ENCODE peak calls at places on chromosomes 5 and 9, in ten cellular contexts. One of them, this sample, is unnamed.

GRCh38 chr5:90529939-90530677 is 724 bp upstream of the LYSMD3 start:
- DNase-seq in GM12892: peak
- DNase-seq in HCT116: peak
- DNase-seq in transverse colon: peak
- DNase-seq in GM12891: no peak
- DNase-seq in suprapubic skin: no peak
- DNase-seq in spleen: no peak
- DNase-seq in endothelial cell of umbilical vein: peak
- DNase-seq in H1: no peak
- DNase-seq in stomach: peak
- DNase-seq in this sample: no peak

GRCh38 chr9:118782790-118783463 is 586.3 kb downstream of the BRINP1 start:
- DNase-seq in GM12892: no peak
- DNase-seq in HCT116: no peak
- DNase-seq in transverse colon: no peak
- DNase-seq in GM12891: no peak
- DNase-seq in suprapubic skin: no peak
- DNase-seq in spleen: no peak
- DNase-seq in endothelial cell of umbilical vein: no peak
- DNase-seq in H1: no peak
- DNase-seq in stomach: no peak
- DNase-seq in this sample: no peak

GRCh38 chr9:75170898-75171360 is 82.6 kb downstream of the OSTF1 start:
- DNase-seq in GM12892: no peak
- DNase-seq in HCT116: no peak
- DNase-seq in transverse colon: no peak
- DNase-seq in GM12891: no peak
- DNase-seq in suprapubic skin: no peak
- DNase-seq in spleen: no peak
- DNase-seq in endothelial cell of umbilical vein: no peak
- DNase-seq in H1: no peak
- DNase-seq in stomach: no peak
- DNase-seq in this sample: no peak

GRCh38 chr5:135468086-135468485 is 15.9 kb upstream of the TIFAB start:
- DNase-seq in GM12892: no peak
- DNase-seq in HCT116: no peak
- DNase-seq in transverse colon: no peak
- DNase-seq in GM12891: no peak
- DNase-seq in suprapubic skin: peak
- DNase-seq in spleen: peak
- DNase-seq in endothelial cell of umbilical vein: no peak
- DNase-seq in H1: no peak
- DNase-seq in stomach: no peak
- DNase-seq in this sample: no peak

GRCh38 chr9:130688070-130688469 is 5.5 kb upstream of the EXOSC2 start:
- DNase-seq in GM12892: no peak
- DNase-seq in HCT116: no peak
- DNase-seq in transverse colon: no peak
- DNase-seq in GM12891: no peak
- DNase-seq in suprapubic skin: no peak
- DNase-seq in spleen: no peak
- DNase-seq in endothelial cell of umbilical vein: no peak
- DNase-seq in H1: no peak
- DNase-seq in stomach: no peak
- DNase-seq in this sample: no peak

GRCh38 chr9:16673171-16673570 is 197.3 kb downstream of the BNC2 start:
- DNase-seq in GM12892: no peak
- DNase-seq in HCT116: no peak
- DNase-seq in transverse colon: no peak
- DNase-seq in GM12891: no peak
- DNase-seq in suprapubic skin: no peak
- DNase-seq in spleen: no peak
- DNase-seq in endothelial cell of umbilical vein: no peak
- DNase-seq in H1: no peak
- DNase-seq in stomach: no peak
- DNase-seq in this sample: no peak

GRCh38 chr9:76109953-76110352 is 219.5 kb downstream of the PCSK5 start:
- DNase-seq in GM12892: no peak
- DNase-seq in HCT116: no peak
- DNase-seq in transverse colon: no peak
- DNase-seq in GM12891: no peak
- DNase-seq in suprapubic skin: no peak
- DNase-seq in spleen: no peak
- DNase-seq in endothelial cell of umbilical vein: no peak
- DNase-seq in H1: no peak
- DNase-seq in stomach: no peak
- DNase-seq in this sample: no peak

GRCh38 chr9:35736201-35736633 is 3.8 kb downstream of the CREB3 start:
- DNase-seq in GM12892: no peak
- DNase-seq in HCT116: peak
- DNase-seq in transverse colon: peak
- DNase-seq in GM12891: no peak
- DNase-seq in suprapubic skin: no peak
- DNase-seq in spleen: peak
- DNase-seq in endothelial cell of umbilical vein: peak
- DNase-seq in H1: peak
- DNase-seq in stomach: peak
- DNase-seq in this sample: no peak

GRCh38 chr5:150166193-150167162 is at the start of gene CDX1:
- DNase-seq in GM12892: no peak
- DNase-seq in HCT116: no peak
- DNase-seq in transverse colon: peak
- DNase-seq in GM12891: no peak
- DNase-seq in suprapubic skin: no peak
- DNase-seq in spleen: no peak
- DNase-seq in endothelial cell of umbilical vein: no peak
- DNase-seq in H1: no peak
- DNase-seq in stomach: no peak
- DNase-seq in this sample: no peak

DNA sequence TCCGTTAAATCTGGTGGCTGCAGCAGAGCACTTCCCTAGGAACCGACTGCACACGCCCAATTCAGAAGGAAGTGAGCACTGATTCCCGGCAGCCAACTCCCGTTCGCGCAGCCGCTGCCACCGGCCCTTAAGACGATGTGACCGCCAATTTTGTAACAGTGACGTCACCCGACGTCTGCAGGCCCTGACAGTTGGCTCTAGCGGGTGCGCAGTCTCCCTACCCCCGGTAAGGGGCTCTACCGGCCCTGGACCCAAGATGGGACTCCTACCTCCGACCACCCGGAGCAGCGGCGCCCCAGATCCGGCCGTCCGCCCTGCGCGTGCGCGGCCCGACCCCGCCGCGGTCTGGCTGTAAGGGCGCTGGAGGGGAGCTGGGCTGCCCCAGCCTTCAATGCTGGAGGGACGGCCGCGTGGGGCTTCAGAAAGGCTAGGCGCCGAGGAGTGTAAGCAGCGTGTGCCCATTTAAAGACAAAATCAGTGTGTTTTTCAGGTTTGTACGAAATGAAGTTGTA is 19.1 kb downstream of the DNAJA1 start:
- DNase-seq in GM12892: peak
- DNase-seq in HCT116: no peak
- DNase-seq in transverse colon: peak
- DNase-seq in GM12891: peak
- DNase-seq in suprapubic skin: peak
- DNase-seq in spleen: peak
- DNase-seq in endothelial cell of umbilical vein: peak
- DNase-seq in H1: peak
- DNase-seq in stomach: peak
- DNase-seq in this sample: peak
- TF ChIP-seq POLR2A in GM12892: peak
- TF ChIP-seq POLR2A in HCT116: no peak
- TF ChIP-seq POLR2A in transverse colon: peak
- TF ChIP-seq POLR2A in GM12891: peak
- TF ChIP-seq POLR2A in suprapubic skin: no peak
- TF ChIP-seq POLR2A in spleen: no peak
- TF ChIP-seq POLR2A in endothelial cell of umbilical vein: peak
- TF ChIP-seq POLR2A in H1: peak
- TF ChIP-seq POLR2A in stomach: no peak
- TF ChIP-seq POLR2A in this sample: no peak

GRCh38 chr5:177446184-177447065 is at the start of gene PRR7:
- DNase-seq in GM12892: peak
- DNase-seq in HCT116: no peak
- DNase-seq in transverse colon: peak
- DNase-seq in GM12891: peak
- DNase-seq in suprapubic skin: no peak
- DNase-seq in spleen: peak
- DNase-seq in endothelial cell of umbilical vein: peak
- DNase-seq in H1: peak
- DNase-seq in stomach: peak
- DNase-seq in this sample: no peak
- TF ChIP-seq POLR2AphosphoS5 in GM12892: peak
- TF ChIP-seq POLR2AphosphoS5 in HCT116: peak
- TF ChIP-seq POLR2AphosphoS5 in transverse colon: peak
- TF ChIP-seq POLR2AphosphoS5 in GM12891: peak
- TF ChIP-seq POLR2AphosphoS5 in suprapubic skin: no peak
- TF ChIP-seq POLR2AphosphoS5 in spleen: peak
- TF ChIP-seq POLR2AphosphoS5 in endothelial cell of umbilical vein: peak
- TF ChIP-seq POLR2AphosphoS5 in H1: peak
- TF ChIP-seq POLR2AphosphoS5 in stomach: no peak
- TF ChIP-seq POLR2AphosphoS5 in this sample: peak

GRCh38 chr9:69104830-69105527 is 69.1 kb upstream of the TJP2 start:
- DNase-seq in GM12892: no peak
- DNase-seq in HCT116: peak
- DNase-seq in transverse colon: peak
- DNase-seq in GM12891: no peak
- DNase-seq in suprapubic skin: no peak
- DNase-seq in spleen: no peak
- DNase-seq in endothelial cell of umbilical vein: no peak
- DNase-seq in H1: peak
- DNase-seq in stomach: peak
- DNase-seq in this sample: no peak
- TF ChIP-seq POLR2A in GM12892: no peak
- TF ChIP-seq POLR2A in HCT116: no peak
- TF ChIP-seq POLR2A in transverse colon: no peak
- TF ChIP-seq POLR2A in GM12891: no peak
- TF ChIP-seq POLR2A in suprapubic skin: no peak
- TF ChIP-seq POLR2A in spleen: no peak
- TF ChIP-seq POLR2A in endothelial cell of umbilical vein: no peak
- TF ChIP-seq POLR2A in H1: peak
- TF ChIP-seq POLR2A in stomach: no peak
- TF ChIP-seq POLR2A in this sample: no peak

GRCh38 chr5:107005653-107006052 is 665.1 kb downstream of the EFNA5 start:
- DNase-seq in GM12892: no peak
- DNase-seq in HCT116: no peak
- DNase-seq in transverse colon: no peak
- DNase-seq in GM12891: no peak
- DNase-seq in suprapubic skin: no peak
- DNase-seq in spleen: no peak
- DNase-seq in endothelial cell of umbilical vein: no peak
- DNase-seq in H1: no peak
- DNase-seq in stomach: no peak
- DNase-seq in this sample: no peak

GRCh38 chr5:107012371-107012770 is 658.4 kb downstream of the EFNA5 start:
- DNase-seq in GM12892: no peak
- DNase-seq in HCT116: no peak
- DNase-seq in transverse colon: no peak
- DNase-seq in GM12891: no peak
- DNase-seq in suprapubic skin: no peak
- DNase-seq in spleen: no peak
- DNase-seq in endothelial cell of umbilical vein: no peak
- DNase-seq in H1: no peak
- DNase-seq in stomach: no peak
- DNase-seq in this sample: no peak

GRCh38 chr5:107005161-107005560 is 665.6 kb downstream of the EFNA5 start:
- DNase-seq in GM12892: no peak
- DNase-seq in HCT116: no peak
- DNase-seq in transverse colon: no peak
- DNase-seq in GM12891: no peak
- DNase-seq in suprapubic skin: no peak
- DNase-seq in spleen: no peak
- DNase-seq in endothelial cell of umbilical vein: no peak
- DNase-seq in H1: no peak
- DNase-seq in stomach: no peak
- DNase-seq in this sample: no peak

GRCh38 chr5:107011530-107012115 is 659.1 kb downstream of the EFNA5 start:
- DNase-seq in GM12892: no peak
- DNase-seq in HCT116: no peak
- DNase-seq in transverse colon: no peak
- DNase-seq in GM12891: no peak
- DNase-seq in suprapubic skin: no peak
- DNase-seq in spleen: no peak
- DNase-seq in endothelial cell of umbilical vein: no peak
- DNase-seq in H1: no peak
- DNase-seq in stomach: no peak
- DNase-seq in this sample: no peak

GRCh38 chr5:107010060-107010459 is 660.7 kb downstream of the EFNA5 start:
- DNase-seq in GM12892: no peak
- DNase-seq in HCT116: no peak
- DNase-seq in transverse colon: no peak
- DNase-seq in GM12891: no peak
- DNase-seq in suprapubic skin: no peak
- DNase-seq in spleen: no peak
- DNase-seq in endothelial cell of umbilical vein: no peak
- DNase-seq in H1: no peak
- DNase-seq in stomach: no peak
- DNase-seq in this sample: no peak
- TF ChIP-seq POLR2AphosphoS5 in GM12892: no peak
- TF ChIP-seq POLR2AphosphoS5 in HCT116: no peak
- TF ChIP-seq POLR2AphosphoS5 in transverse colon: no peak
- TF ChIP-seq POLR2AphosphoS5 in GM12891: no peak
- TF ChIP-seq POLR2AphosphoS5 in suprapubic skin: no peak
- TF ChIP-seq POLR2AphosphoS5 in spleen: no peak
- TF ChIP-seq POLR2AphosphoS5 in endothelial cell of umbilical vein: no peak
- TF ChIP-seq POLR2AphosphoS5 in H1: no peak
- TF ChIP-seq POLR2AphosphoS5 in stomach: no peak
- TF ChIP-seq POLR2AphosphoS5 in this sample: no peak